ENCODE peak calls at places on chromosomes 16 and 17, in ten cellular contexts. I is PC-3, G is PC-9, E is adrenal gland, N is IMR-90, D is OCI-LY7, K is osteoblast, Y is neural progenitor cell, S is transverse colon, Z is HCT116. U is an unnamed sample.

GRCh38 chr17:78365561-78366108 is 5.8 kb upstream of the SOCS3 start:
- DNase-seq in I (no peak), G (no peak), E (no peak), N (no peak), D (no peak), K (peak), Y (peak), S (no peak), Z (no peak), U (no peak)

GRCh38 chr17:74520790-74521480 is 10.3 kb downstream of the CD300LB start:
- DNase-seq in I (peak), G (no peak), E (peak), N (no peak), D (no peak), K (no peak), Y (no peak), S (no peak), Z (no peak), U (peak)

GRCh38 chr17:79927136-79927661 is 88.0 kb upstream of the CBX4 start:
- DNase-seq in I (no peak), G (no peak), E (no peak), N (no peak), D (no peak), K (peak), Y (no peak), S (no peak), Z (no peak), U (no peak)

GRCh38 chr16:30429418-30429677 is 482 bp downstream of the DCTPP1 start:
- DNase-seq in I (peak), G (no peak), E (no peak), N (no peak), D (no peak), K (no peak), Y (no peak), S (no peak), Z (no peak), U (no peak)

GRCh38 chr16:72324578-72324977 is 152.6 kb upstream of the PMFBP1 start:
- DNase-seq in I (no peak), G (no peak), E (no peak), N (no peak), D (no peak), K (no peak), Y (no peak), S (no peak), Z (no peak), U (peak)

GRCh38 chr16:68900009-68900408 is 56.7 kb downstream of the TANGO6 start:
- DNase-seq in I (no peak), G (no peak), E (no peak), N (no peak), D (no peak), K (no peak), Y (no peak), S (no peak), Z (no peak), U (no peak)

GRCh38 chr17:50129946-50130777 is at the start of gene SAMD14:
- DNase-seq in I (no peak), G (no peak), E (no peak), N (peak), D (no peak), K (peak), Y (peak), S (no peak), Z (no peak), U (peak)

GRCh38 chr16:14606102-14606501 is 24.0 kb downstream of the PARN start:
- DNase-seq in I (no peak), G (no peak), E (no peak), N (no peak), D (peak), K (no peak), Y (no peak), S (no peak), Z (no peak), U (no peak)

GRCh38 chr17:58317421-58318064 is 11.1 kb downstream of the TSPOAP1 start:
- DNase-seq in I (peak), G (peak), E (peak), N (peak), D (peak), K (peak), Y (peak), S (peak), Z (peak), U (no peak)

GRCh38 chr16:7206469-7206868 is 126.2 kb upstream of the RBFOX1 start:
- DNase-seq in I (no peak), G (no peak), E (no peak), N (no peak), D (no peak), K (no peak), Y (no peak), S (no peak), Z (no peak), U (no peak)

GRCh38 chr16:17416461-17417221 is 54.1 kb downstream of the XYLT1 start:
- DNase-seq in I (no peak), G (no peak), E (peak), N (peak), D (peak), K (peak), Y (no peak), S (peak), Z (no peak), U (peak)

GRCh38 chr16:27859020-27859419 is 204.5 kb downstream of the GSG1L start:
- DNase-seq in I (no peak), G (no peak), E (no peak), N (no peak), D (no peak), K (no peak), Y (peak), S (no peak), Z (no peak), U (no peak)

GRCh38 chr16:83402969-83403368 is 404.8 kb upstream of the HSBP1 start:
- DNase-seq in I (no peak), G (no peak), E (no peak), N (peak), D (no peak), K (peak), Y (no peak), S (no peak), Z (no peak), U (no peak)

GRCh38 chr17:77071925-77072490 is 68.8 kb upstream of the SEC14L1 start:
- DNase-seq in I (no peak), G (no peak), E (no peak), N (no peak), D (no peak), K (no peak), Y (no peak), S (no peak), Z (no peak), U (no peak)

GRCh38 chr16:21128991-21129390 is 21.7 kb downstream of the DNAH3 start:
- DNase-seq in I (no peak), G (no peak), E (no peak), N (no peak), D (no peak), K (no peak), Y (no peak), S (no peak), Z (no peak), U (no peak)

GRCh38 chr17:8222380-8222629 is 11.9 kb upstream of the AURKB start:
- DNase-seq in I (no peak), G (no peak), E (no peak), N (no peak), D (peak), K (no peak), Y (peak), S (no peak), Z (peak), U (no peak)

GRCh38 chr16:67100569-67101300 is 9.0 kb upstream of the PHAF1 start:
- DNase-seq in I (peak), G (no peak), E (no peak), N (peak), D (peak), K (peak), Y (no peak), S (no peak), Z (no peak), U (no peak)

GRCh38 chr17:45381001-45381400 is 51.7 kb downstream of the ARHGAP27 start:
- DNase-seq in I (no peak), G (no peak), E (no peak), N (no peak), D (no peak), K (no peak), Y (no peak), S (no peak), Z (no peak), U (no peak)

GRCh38 chr16:66474750-66475199 is 47.7 kb downstream of the BEAN1 start:
- DNase-seq in I (peak), G (peak), E (peak), N (no peak), D (peak), K (peak), Y (no peak), S (peak), Z (no peak), U (no peak)

GRCh38 chr17:48738803-48739526 is 10.4 kb upstream of the HOXB13 start:
- DNase-seq in I (peak), G (no peak), E (no peak), N (no peak), D (no peak), K (peak), Y (peak), S (no peak), Z (no peak), U (no peak)

GRCh38 chr16:61887903-61888302 is 148.3 kb downstream of the CDH8 start:
- DNase-seq in I (peak), G (no peak), E (no peak), N (no peak), D (peak), K (no peak), Y (no peak), S (no peak), Z (no peak), U (peak)

GRCh38 chr16:1745900-1746692 is 25.2 kb downstream of the NME3 start:
- DNase-seq in I (peak), G (peak), E (no peak), N (peak), D (no peak), K (peak), Y (no peak), S (no peak), Z (no peak), U (peak)

GRCh38 chr16:69917739-69918138 is 33.4 kb upstream of the CLEC18A start:
- DNase-seq in I (peak), G (peak), E (peak), N (peak), D (no peak), K (peak), Y (peak), S (no peak), Z (no peak), U (peak)

GRCh38 chr16:49750341-49751011 is 105.4 kb downstream of the ZNF423 start:
- DNase-seq in I (no peak), G (no peak), E (no peak), N (no peak), D (no peak), K (no peak), Y (no peak), S (no peak), Z (no peak), U (peak)

GRCh38 chr17:77508047-77508715 is 367.4 kb downstream of the SEC14L1 start:
- DNase-seq in I (no peak), G (no peak), E (no peak), N (no peak), D (no peak), K (peak), Y (no peak), S (no peak), Z (no peak), U (no peak)

GRCh38 chr16:84569382-84569987 is 48.4 kb downstream of the COTL1 start:
- DNase-seq in I (no peak), G (no peak), E (no peak), N (no peak), D (no peak), K (no peak), Y (no peak), S (peak), Z (no peak), U (no peak)

GRCh38 chr16:12584488-12585233 is 219.0 kb downstream of the CPPED1 start:
- DNase-seq in I (no peak), G (peak), E (peak), N (no peak), D (no peak), K (no peak), Y (no peak), S (no peak), Z (no peak), U (no peak)

GRCh38 chr16:48498761-48499600 is 111.0 kb downstream of the N4BP1 start:
- DNase-seq in I (peak), G (peak), E (peak), N (peak), D (no peak), K (peak), Y (no peak), S (peak), Z (no peak), U (no peak)

GRCh38 chr17:79833744-79834574 is 5.3 kb downstream of the CBX4 start:
- DNase-seq in I (no peak), G (no peak), E (no peak), N (no peak), D (no peak), K (no peak), Y (peak), S (no peak), Z (no peak), U (peak)

GRCh38 chr16:27429981-27430441 is 28.0 kb downstream of the IL21R start:
- DNase-seq in I (no peak), G (no peak), E (peak), N (no peak), D (no peak), K (peak), Y (no peak), S (no peak), Z (no peak), U (peak)

GRCh38 chr16:68752602-68753001 is 15.5 kb downstream of the CDH1 start:
- DNase-seq in I (no peak), G (no peak), E (no peak), N (no peak), D (no peak), K (no peak), Y (no peak), S (peak), Z (no peak), U (no peak)

GRCh38 chr17:68777243-68777855 is 176.2 kb upstream of the FAM20A start:
- DNase-seq in I (peak), G (no peak), E (peak), N (peak), D (peak), K (peak), Y (peak), S (peak), Z (peak), U (no peak)

GRCh38 chr17:52136173-52136572 is 22.3 kb downstream of the CA10 start:
- DNase-seq in I (no peak), G (no peak), E (no peak), N (no peak), D (no peak), K (no peak), Y (no peak), S (no peak), Z (no peak), U (no peak)

GRCh38 chr16:77424841-77425604 is 9.8 kb downstream of the ADAMTS18 start:
- DNase-seq in I (no peak), G (no peak), E (no peak), N (no peak), D (no peak), K (no peak), Y (peak), S (no peak), Z (no peak), U (no peak)

GRCh38 chr16:28297784-28298510 is 5.6 kb downstream of the SBK1 start:
- DNase-seq in I (no peak), G (no peak), E (no peak), N (no peak), D (no peak), K (peak), Y (no peak), S (no peak), Z (no peak), U (no peak)

GRCh38 chr17:65670667-65671371 is 109.4 kb upstream of the AXIN2 start:
- DNase-seq in I (no peak), G (no peak), E (no peak), N (no peak), D (no peak), K (peak), Y (no peak), S (no peak), Z (no peak), U (no peak)

GRCh38 chr17:51372345-51373004 is 112.1 kb downstream of the UTP18 start:
- DNase-seq in I (peak), G (peak), E (peak), N (peak), D (peak), K (no peak), Y (peak), S (peak), Z (peak), U (peak)

GRCh38 chr17:45429338-45430005 is 3.2 kb downstream of the ARHGAP27 start:
- DNase-seq in I (no peak), G (peak), E (no peak), N (no peak), D (no peak), K (peak), Y (peak), S (no peak), Z (no peak), U (peak)

GRCh38 chr17:15233022-15233805 is 31.9 kb downstream of the PMP22 start:
- DNase-seq in I (peak), G (no peak), E (no peak), N (peak), D (peak), K (peak), Y (peak), S (no peak), Z (no peak), U (no peak)

GRCh38 chr17:68600881-68601564 is at the start of gene FAM20A:
- DNase-seq in I (no peak), G (no peak), E (no peak), N (no peak), D (no peak), K (peak), Y (peak), S (peak), Z (no peak), U (peak)

GRCh38 chr17:64625541-64625940 is 36.6 kb downstream of the SMURF2 start:
- DNase-seq in I (no peak), G (no peak), E (no peak), N (no peak), D (no peak), K (no peak), Y (no peak), S (no peak), Z (no peak), U (no peak)
- TF ChIP-seq CTCF in I (no peak), G (no peak), E (no peak), N (no peak), D (no peak), K (no peak), Y (no peak), S (no peak), Z (no peak), U (no peak)

GRCh38 chr16:89723279-89724250 is 2.2 kb downstream of the ZNF276 start:
- DNase-seq in I (no peak), G (peak), E (peak), N (peak), D (no peak), K (no peak), Y (no peak), S (peak), Z (no peak), U (peak)
- H3K4me3 ChIP-seq in I (peak), G (peak), E (no peak), N (no peak), D (no peak), K (no peak), Y (no peak), S (peak), Z (peak), U (peak)

GRCh38 chr17:31807846-31808245 is 51.2 kb downstream of the COPRS start:
- DNase-seq in I (no peak), G (no peak), E (no peak), N (peak), D (no peak), K (no peak), Y (no peak), S (no peak), Z (no peak), U (no peak)
- H3K27ac ChIP-seq in I (no peak), G (no peak), E (no peak), N (no peak), D (no peak), K (no peak), Y (no peak), S (no peak), Z (no peak), U (no peak)

GRCh38 chr17:33401253-33401652 is 108.2 kb upstream of the ASIC2 start:
- DNase-seq in I (no peak), G (no peak), E (no peak), N (no peak), D (no peak), K (no peak), Y (no peak), S (no peak), Z (no peak), U (no peak)

GRCh38 chr17:33398386-33398785 is 105.3 kb upstream of the ASIC2 start:
- DNase-seq in I (no peak), G (no peak), E (no peak), N (no peak), D (no peak), K (no peak), Y (no peak), S (no peak), Z (no peak), U (no peak)

GRCh38 chr17:33404070-33404770 is 111.1 kb upstream of the ASIC2 start:
- DNase-seq in I (no peak), G (no peak), E (no peak), N (no peak), D (no peak), K (no peak), Y (no peak), S (no peak), Z (no peak), U (no peak)

DNA sequence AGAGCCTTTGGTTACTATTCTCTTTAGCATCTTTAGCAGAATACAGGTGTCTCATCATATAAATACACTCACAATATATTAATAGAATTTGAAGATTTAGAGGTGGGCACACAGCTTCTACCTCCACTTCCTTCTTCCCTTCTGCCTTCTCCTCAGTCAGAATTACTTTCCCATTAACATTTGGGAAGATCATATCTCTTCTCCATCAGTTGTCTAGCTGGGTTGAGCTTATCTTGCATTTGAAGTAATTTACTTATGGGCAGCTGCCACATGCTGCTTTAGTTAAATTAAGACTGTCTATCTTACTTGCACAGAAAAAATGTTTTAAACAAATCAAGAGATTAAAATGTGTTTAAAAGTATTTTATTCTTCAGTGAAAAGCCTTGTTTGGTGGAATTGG is 110.1 kb upstream of the ASIC2 start:
- DNase-seq in I (no peak), G (no peak), E (no peak), N (no peak), D (no peak), K (no peak), Y (no peak), S (no peak), Z (no peak), U (no peak)
- TF ChIP-seq CTCF in I (no peak), G (no peak), E (no peak), N (no peak), D (no peak), K (no peak), Y (no peak), S (no peak), Z (no peak), U (no peak)

DNA sequence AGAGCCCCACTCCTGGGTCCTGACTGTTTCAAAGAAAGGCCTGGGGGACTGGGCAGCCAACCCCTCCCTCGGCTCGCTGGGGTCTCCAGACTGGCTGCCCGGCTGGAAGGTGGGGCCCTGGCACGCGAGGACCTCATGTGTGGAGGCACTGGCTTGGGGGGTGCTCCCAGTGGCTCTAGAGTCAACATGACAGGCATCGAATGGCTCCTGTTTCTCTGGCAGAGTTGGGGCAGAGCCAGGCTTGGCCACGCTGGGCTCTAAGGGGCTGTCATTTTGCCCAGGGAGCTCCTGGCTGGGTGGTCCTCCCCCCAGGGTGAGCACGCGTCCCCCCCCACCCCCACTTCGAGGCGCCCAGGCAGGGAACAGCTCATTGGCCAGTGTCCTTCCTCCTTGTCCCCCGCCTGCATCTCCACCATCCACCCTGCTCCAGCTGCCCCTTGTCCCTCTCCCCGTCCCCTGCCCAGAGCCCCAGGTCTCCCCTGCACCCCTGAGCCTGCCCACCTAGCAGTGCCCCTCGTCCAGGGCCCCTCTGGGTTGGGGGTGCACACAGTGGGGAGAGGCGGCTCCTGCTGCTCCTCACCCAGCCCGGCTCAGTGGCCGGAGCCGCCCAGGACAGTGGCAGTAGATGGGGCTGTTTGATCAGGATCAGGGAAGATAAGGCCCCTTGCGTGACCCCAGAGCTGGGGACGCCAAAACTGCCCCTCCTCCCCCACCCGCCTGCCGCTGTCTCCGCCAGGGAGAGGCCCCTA is 2.7 kb downstream of the GCGR start:
- DNase-seq in I (no peak), G (no peak), E (no peak), N (no peak), D (no peak), K (no peak), Y (no peak), S (no peak), Z (no peak), U (peak)
- H3K4me3 ChIP-seq in I (no peak), G (no peak), E (no peak), N (no peak), D (no peak), K (no peak), Y (no peak), S (no peak), Z (no peak), U (no peak)

DNA sequence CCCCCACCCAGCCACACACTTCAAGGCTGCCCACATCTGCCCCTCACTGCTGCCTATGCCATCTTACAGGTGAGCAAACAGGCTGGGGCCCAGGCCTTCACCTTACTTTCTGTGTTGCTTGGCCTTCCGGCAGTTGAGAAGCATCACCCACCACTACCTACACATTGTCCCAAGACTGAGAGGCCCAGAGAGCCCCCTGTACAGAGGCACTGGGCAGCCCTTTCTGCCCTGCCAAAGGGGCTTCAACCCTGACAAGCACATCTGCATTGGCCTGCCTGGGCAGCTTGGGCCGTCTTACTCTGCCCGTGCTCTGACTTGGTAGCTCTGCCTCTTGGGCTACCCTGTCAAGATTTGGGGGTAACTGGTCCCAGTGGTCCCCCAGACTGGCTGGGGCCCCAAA is 1.2 kb downstream of the MIEF2 start:
- DNase-seq in I (no peak), G (no peak), E (no peak), N (no peak), D (no peak), K (peak), Y (no peak), S (no peak), Z (no peak), U (no peak)
- H3K27ac ChIP-seq in I (no peak), G (peak), E (no peak), N (peak), D (no peak), K (peak), Y (no peak), S (peak), Z (peak), U (peak)

U was measured in upper lobe of left lung.